ENCODE peak calls at places on chromosomes 11 and 22, in seven cellular contexts. One of them, this sample, is unnamed.

GRCh38 chr11:79609511-79609910 is 168.7 kb upstream of the TENM4 start:
- DNase-seq in GM23338: no peak
- DNase-seq in DND-41: no peak
- DNase-seq in mammary epithelial cell: no peak
- DNase-seq in OCI-LY7: no peak
- DNase-seq in IMR-90: no peak
- DNase-seq in neural progenitor cell: no peak
- DNase-seq in this sample: no peak

GRCh38 chr11:11396290-11397042 is 43.4 kb upstream of the CSNK2A3 start:
- DNase-seq in neural progenitor cell: no peak
- DNase-seq in mammary epithelial cell: peak
- DNase-seq in IMR-90: peak
- DNase-seq in DND-41: no peak
- DNase-seq in OCI-LY7: no peak
- DNase-seq in GM23338: no peak
- DNase-seq in this sample: no peak

GRCh38 chr11:109972181-109972715 is 120.9 kb upstream of the ZC3H12C start:
- DNase-seq in GM23338: no peak
- DNase-seq in OCI-LY7: peak
- DNase-seq in DND-41: no peak
- DNase-seq in neural progenitor cell: no peak
- DNase-seq in mammary epithelial cell: no peak
- DNase-seq in IMR-90: peak
- DNase-seq in this sample: no peak

GRCh38 chr22:37818397-37819099 is 4.6 kb upstream of the GALR3 start:
- DNase-seq in mammary epithelial cell: peak
- DNase-seq in neural progenitor cell: peak
- DNase-seq in OCI-LY7: peak
- DNase-seq in DND-41: no peak
- DNase-seq in IMR-90: peak
- DNase-seq in GM23338: peak
- DNase-seq in this sample: no peak

GRCh38 chr11:74739546-74740270 is 8.5 kb upstream of the CHRDL2 start:
- DNase-seq in neural progenitor cell: peak
- DNase-seq in IMR-90: peak
- DNase-seq in mammary epithelial cell: peak
- DNase-seq in GM23338: peak
- DNase-seq in OCI-LY7: peak
- DNase-seq in DND-41: peak
- DNase-seq in this sample: no peak

GRCh38 chr11:17596310-17596669 is 49.2 kb downstream of the OTOG start:
- DNase-seq in DND-41: no peak
- DNase-seq in OCI-LY7: no peak
- DNase-seq in IMR-90: no peak
- DNase-seq in neural progenitor cell: no peak
- DNase-seq in GM23338: no peak
- DNase-seq in mammary epithelial cell: no peak
- DNase-seq in this sample: no peak

GRCh38 chr11:3160252-3161031 is 4.7 kb downstream of the OSBPL5 start:
- DNase-seq in mammary epithelial cell: peak
- DNase-seq in neural progenitor cell: peak
- DNase-seq in GM23338: peak
- DNase-seq in OCI-LY7: peak
- DNase-seq in DND-41: no peak
- DNase-seq in IMR-90: peak
- DNase-seq in this sample: no peak

GRCh38 chr22:44024288-44024908 is at the start of gene PARVB:
- DNase-seq in mammary epithelial cell: no peak
- DNase-seq in GM23338: peak
- DNase-seq in neural progenitor cell: peak
- DNase-seq in IMR-90: no peak
- DNase-seq in OCI-LY7: no peak
- DNase-seq in DND-41: no peak
- DNase-seq in this sample: no peak

GRCh38 chr11:6320411-6321207 is at the start of gene CAVIN3:
- DNase-seq in IMR-90: peak
- DNase-seq in GM23338: peak
- DNase-seq in mammary epithelial cell: peak
- DNase-seq in OCI-LY7: no peak
- DNase-seq in neural progenitor cell: peak
- DNase-seq in DND-41: no peak
- DNase-seq in this sample: peak

GRCh38 chr11:507727-508515 is 879 bp upstream of the RNH1 start:
- DNase-seq in OCI-LY7: no peak
- DNase-seq in DND-41: no peak
- DNase-seq in GM23338: peak
- DNase-seq in mammary epithelial cell: no peak
- DNase-seq in IMR-90: no peak
- DNase-seq in neural progenitor cell: no peak
- DNase-seq in this sample: no peak

GRCh38 chr22:20432244-20432686 is 5.4 kb downstream of the SCARF2 start:
- DNase-seq in OCI-LY7: no peak
- DNase-seq in mammary epithelial cell: no peak
- DNase-seq in IMR-90: no peak
- DNase-seq in DND-41: no peak
- DNase-seq in neural progenitor cell: no peak
- DNase-seq in GM23338: no peak
- DNase-seq in this sample: no peak

GRCh38 chr22:21861290-21861848 is 6.1 kb downstream of the MAPK1 start:
- DNase-seq in DND-41: no peak
- DNase-seq in neural progenitor cell: no peak
- DNase-seq in mammary epithelial cell: peak
- DNase-seq in GM23338: no peak
- DNase-seq in IMR-90: no peak
- DNase-seq in OCI-LY7: no peak
- DNase-seq in this sample: no peak

GRCh38 chr11:95218149-95218548 is 12.9 kb downstream of the SESN3 start:
- DNase-seq in GM23338: no peak
- DNase-seq in mammary epithelial cell: no peak
- DNase-seq in neural progenitor cell: no peak
- DNase-seq in OCI-LY7: no peak
- DNase-seq in DND-41: no peak
- DNase-seq in IMR-90: no peak
- DNase-seq in this sample: no peak

GRCh38 chr11:133934599-133935550 is 21.9 kb downstream of the IGSF9B start:
- DNase-seq in DND-41: no peak
- DNase-seq in OCI-LY7: no peak
- DNase-seq in GM23338: no peak
- DNase-seq in neural progenitor cell: peak
- DNase-seq in mammary epithelial cell: peak
- DNase-seq in IMR-90: peak
- DNase-seq in this sample: peak

GRCh38 chr22:50007057-50007511 is 5.5 kb downstream of the IL17REL start:
- DNase-seq in GM23338: no peak
- DNase-seq in OCI-LY7: no peak
- DNase-seq in neural progenitor cell: no peak
- DNase-seq in IMR-90: no peak
- DNase-seq in mammary epithelial cell: no peak
- DNase-seq in DND-41: no peak
- DNase-seq in this sample: no peak

GRCh38 chr11:106961048-106961447 is 57.2 kb downstream of the GUCY1A2 start:
- DNase-seq in neural progenitor cell: no peak
- DNase-seq in DND-41: no peak
- DNase-seq in GM23338: peak
- DNase-seq in IMR-90: no peak
- DNase-seq in mammary epithelial cell: no peak
- DNase-seq in OCI-LY7: no peak
- DNase-seq in this sample: no peak

GRCh38 chr11:60657880-60658279 is 41.5 kb upstream of the MS4A8 start:
- DNase-seq in OCI-LY7: no peak
- DNase-seq in GM23338: peak
- DNase-seq in neural progenitor cell: peak
- DNase-seq in IMR-90: no peak
- DNase-seq in mammary epithelial cell: no peak
- DNase-seq in DND-41: no peak
- DNase-seq in this sample: no peak

GRCh38 chr11:60658409-60658808 is 41.0 kb upstream of the MS4A8 start:
- DNase-seq in IMR-90: no peak
- DNase-seq in mammary epithelial cell: no peak
- DNase-seq in neural progenitor cell: no peak
- DNase-seq in GM23338: no peak
- DNase-seq in DND-41: no peak
- DNase-seq in OCI-LY7: no peak
- DNase-seq in this sample: no peak
- H2AFZ ChIP-seq in IMR-90: no peak
- H2AFZ ChIP-seq in mammary epithelial cell: no peak
- H2AFZ ChIP-seq in neural progenitor cell: peak
- H2AFZ ChIP-seq in GM23338: peak
- H2AFZ ChIP-seq in DND-41: no peak
- H2AFZ ChIP-seq in OCI-LY7: no peak
- H2AFZ ChIP-seq in this sample: no peak

GRCh38 chr11:45920531-45921477 is 1.7 kb upstream of the LARGE2 start:
- DNase-seq in DND-41: no peak
- DNase-seq in OCI-LY7: no peak
- DNase-seq in neural progenitor cell: peak
- DNase-seq in GM23338: no peak
- DNase-seq in mammary epithelial cell: no peak
- DNase-seq in IMR-90: no peak
- DNase-seq in this sample: no peak
- H2AFZ ChIP-seq in DND-41: no peak
- H2AFZ ChIP-seq in OCI-LY7: no peak
- H2AFZ ChIP-seq in neural progenitor cell: no peak
- H2AFZ ChIP-seq in GM23338: no peak
- H2AFZ ChIP-seq in mammary epithelial cell: no peak
- H2AFZ ChIP-seq in IMR-90: no peak
- H2AFZ ChIP-seq in this sample: no peak

DNA sequence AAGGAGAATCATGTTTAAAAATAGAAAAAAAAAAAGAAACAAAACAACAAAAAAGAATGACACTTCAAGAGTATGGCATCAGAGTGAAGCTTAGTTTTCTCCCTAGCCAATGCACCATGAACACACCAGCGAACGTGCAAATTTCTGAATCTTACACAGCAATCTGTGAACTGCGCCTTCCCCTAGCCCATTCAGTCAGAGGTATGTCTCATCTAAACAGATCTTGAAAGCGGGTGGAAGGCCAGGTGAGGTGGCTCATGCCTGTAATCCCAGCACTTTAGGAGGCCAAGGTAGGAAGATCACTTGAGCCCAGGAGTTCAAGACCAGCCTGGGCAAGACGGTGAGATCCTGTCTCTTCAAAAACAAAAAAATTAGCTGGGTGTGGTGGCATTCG is 113.1 kb downstream of the MICAL3 start:
- DNase-seq in neural progenitor cell: no peak
- DNase-seq in mammary epithelial cell: no peak
- DNase-seq in DND-41: no peak
- DNase-seq in IMR-90: no peak
- DNase-seq in OCI-LY7: no peak
- DNase-seq in GM23338: no peak
- DNase-seq in this sample: no peak
- H2AFZ ChIP-seq in neural progenitor cell: no peak
- H2AFZ ChIP-seq in mammary epithelial cell: no peak
- H2AFZ ChIP-seq in DND-41: no peak
- H2AFZ ChIP-seq in IMR-90: no peak
- H2AFZ ChIP-seq in OCI-LY7: no peak
- H2AFZ ChIP-seq in GM23338: no peak
- H2AFZ ChIP-seq in this sample: no peak

GRCh38 chr11:77732143-77732542 is 88.4 kb downstream of the RSF1 start:
- DNase-seq in GM23338: no peak
- DNase-seq in IMR-90: no peak
- DNase-seq in neural progenitor cell: no peak
- DNase-seq in OCI-LY7: no peak
- DNase-seq in mammary epithelial cell: no peak
- DNase-seq in DND-41: no peak
- DNase-seq in this sample: no peak

GRCh38 chr11:77734890-77735289 is 85.6 kb downstream of the RSF1 start:
- DNase-seq in mammary epithelial cell: no peak
- DNase-seq in IMR-90: no peak
- DNase-seq in GM23338: no peak
- DNase-seq in neural progenitor cell: no peak
- DNase-seq in DND-41: no peak
- DNase-seq in OCI-LY7: no peak
- DNase-seq in this sample: no peak

GRCh38 chr11:77728203-77728786 is 90.7 kb upstream of the CLNS1A start:
- DNase-seq in mammary epithelial cell: no peak
- DNase-seq in OCI-LY7: no peak
- DNase-seq in GM23338: no peak
- DNase-seq in neural progenitor cell: no peak
- DNase-seq in IMR-90: no peak
- DNase-seq in DND-41: no peak
- DNase-seq in this sample: no peak

GRCh38 chr11:77729063-77729462 is 91.5 kb downstream of the RSF1 start:
- DNase-seq in OCI-LY7: no peak
- DNase-seq in IMR-90: no peak
- DNase-seq in DND-41: no peak
- DNase-seq in neural progenitor cell: no peak
- DNase-seq in mammary epithelial cell: no peak
- DNase-seq in GM23338: no peak
- DNase-seq in this sample: no peak

DNA sequence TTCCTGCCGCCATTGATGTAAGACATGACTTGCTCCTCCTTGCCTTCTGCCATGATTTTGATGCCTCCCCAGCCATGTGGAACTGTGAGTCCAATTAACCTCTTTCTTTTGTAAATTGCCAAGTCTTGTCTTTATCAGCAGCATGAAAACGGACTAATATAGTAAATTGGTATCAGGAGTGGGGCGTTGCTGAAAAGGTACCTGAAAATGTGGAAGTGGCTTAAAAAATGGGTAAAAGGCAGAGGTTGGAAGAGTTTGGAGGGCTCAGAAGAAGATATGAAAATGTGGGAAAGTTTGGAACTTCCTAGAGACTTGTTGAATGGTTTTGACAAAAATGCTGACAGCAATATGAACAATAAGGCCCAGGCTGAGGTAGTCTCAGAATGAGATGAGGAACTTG is 89.7 kb downstream of the RSF1 start:
- DNase-seq in neural progenitor cell: no peak
- DNase-seq in GM23338: no peak
- DNase-seq in DND-41: no peak
- DNase-seq in mammary epithelial cell: no peak
- DNase-seq in IMR-90: no peak
- DNase-seq in OCI-LY7: no peak
- DNase-seq in this sample: no peak
- H2AFZ ChIP-seq in neural progenitor cell: no peak
- H2AFZ ChIP-seq in GM23338: no peak
- H2AFZ ChIP-seq in DND-41: no peak
- H2AFZ ChIP-seq in mammary epithelial cell: no peak
- H2AFZ ChIP-seq in IMR-90: no peak
- H2AFZ ChIP-seq in OCI-LY7: no peak
- H2AFZ ChIP-seq in this sample: no peak